ENCODE peak calls at places on chromosomes 4 and X, in seven cellular contexts. One of them, this sample, is unnamed.

GRCh38 chr4:185811509-185812364 is at the start of gene SORBS2:
- DNase-seq in KBM-7: no peak
- DNase-seq in stimulated activated naive B cell treated with anti-CD40 and anti-IgM and Interleukin-4, amounts not matched to agents 10 μg/mL and 1 μg/mL and 100 μg/mL, for 72 hours: peak
- DNase-seq in CD8-positive, alpha-beta memory T cell: no peak
- DNase-seq in cardiac fibroblast: peak
- DNase-seq in RPMI7951: peak
- DNase-seq in GDM1: no peak
- DNase-seq in this sample: no peak

GRCh38 chr4:138734746-138735145 is 280.8 kb upstream of the NOCT start:
- DNase-seq in cardiac fibroblast: peak
- DNase-seq in GDM1: no peak
- DNase-seq in stimulated activated naive B cell treated with anti-CD40 and anti-IgM and Interleukin-4, amounts not matched to agents 10 μg/mL and 1 μg/mL and 100 μg/mL, for 72 hours: no peak
- DNase-seq in RPMI7951: no peak
- DNase-seq in KBM-7: no peak
- DNase-seq in CD8-positive, alpha-beta memory T cell: no peak
- DNase-seq in this sample: no peak

GRCh38 chr4:6504900-6505496 is 32.6 kb upstream of the PPP2R2C start:
- DNase-seq in CD8-positive, alpha-beta memory T cell: no peak
- DNase-seq in stimulated activated naive B cell treated with anti-CD40 and anti-IgM and Interleukin-4, amounts not matched to agents 10 μg/mL and 1 μg/mL and 100 μg/mL, for 72 hours: no peak
- DNase-seq in KBM-7: no peak
- DNase-seq in RPMI7951: no peak
- DNase-seq in cardiac fibroblast: no peak
- DNase-seq in GDM1: no peak
- DNase-seq in this sample: no peak

GRCh38 chr4:90181644-90182043 is 54.5 kb downstream of the CCSER1 start:
- DNase-seq in cardiac fibroblast: no peak
- DNase-seq in GDM1: no peak
- DNase-seq in KBM-7: no peak
- DNase-seq in CD8-positive, alpha-beta memory T cell: no peak
- DNase-seq in stimulated activated naive B cell treated with anti-CD40 and anti-IgM and Interleukin-4, amounts not matched to agents 10 μg/mL and 1 μg/mL and 100 μg/mL, for 72 hours: no peak
- DNase-seq in RPMI7951: no peak
- DNase-seq in this sample: no peak

GRCh38 chrX:96619588-96619987 is 65.1 kb upstream of the DIAPH2 start:
- DNase-seq in RPMI7951: no peak
- DNase-seq in GDM1: no peak
- DNase-seq in CD8-positive, alpha-beta memory T cell: no peak
- DNase-seq in cardiac fibroblast: peak
- DNase-seq in stimulated activated naive B cell treated with anti-CD40 and anti-IgM and Interleukin-4, amounts not matched to agents 10 μg/mL and 1 μg/mL and 100 μg/mL, for 72 hours: no peak
- DNase-seq in KBM-7: no peak
- DNase-seq in this sample: no peak

GRCh38 chr4:125951275-125951887 is 636.6 kb downstream of the FAT4 start:
- DNase-seq in KBM-7: no peak
- DNase-seq in stimulated activated naive B cell treated with anti-CD40 and anti-IgM and Interleukin-4, amounts not matched to agents 10 μg/mL and 1 μg/mL and 100 μg/mL, for 72 hours: no peak
- DNase-seq in cardiac fibroblast: no peak
- DNase-seq in CD8-positive, alpha-beta memory T cell: no peak
- DNase-seq in RPMI7951: peak
- DNase-seq in GDM1: no peak
- DNase-seq in this sample: no peak

GRCh38 chrX:45557390-45557789 is 356.7 kb upstream of the DIPK2B start:
- DNase-seq in RPMI7951: peak
- DNase-seq in stimulated activated naive B cell treated with anti-CD40 and anti-IgM and Interleukin-4, amounts not matched to agents 10 μg/mL and 1 μg/mL and 100 μg/mL, for 72 hours: no peak
- DNase-seq in CD8-positive, alpha-beta memory T cell: no peak
- DNase-seq in KBM-7: no peak
- DNase-seq in GDM1: no peak
- DNase-seq in cardiac fibroblast: peak
- DNase-seq in this sample: no peak

GRCh38 chrX:11438767-11439166 is 145.6 kb downstream of the AMELX start:
- DNase-seq in GDM1: no peak
- DNase-seq in cardiac fibroblast: peak
- DNase-seq in KBM-7: no peak
- DNase-seq in CD8-positive, alpha-beta memory T cell: no peak
- DNase-seq in RPMI7951: no peak
- DNase-seq in stimulated activated naive B cell treated with anti-CD40 and anti-IgM and Interleukin-4, amounts not matched to agents 10 μg/mL and 1 μg/mL and 100 μg/mL, for 72 hours: no peak
- DNase-seq in this sample: no peak

GRCh38 chr4:174539571-174539970 is 17.3 kb upstream of the HPGD start:
- DNase-seq in stimulated activated naive B cell treated with anti-CD40 and anti-IgM and Interleukin-4, amounts not matched to agents 10 μg/mL and 1 μg/mL and 100 μg/mL, for 72 hours: no peak
- DNase-seq in cardiac fibroblast: no peak
- DNase-seq in CD8-positive, alpha-beta memory T cell: no peak
- DNase-seq in GDM1: no peak
- DNase-seq in RPMI7951: no peak
- DNase-seq in KBM-7: no peak
- DNase-seq in this sample: no peak

GRCh38 chrX:39499996-39500395 is 597.8 kb downstream of the BCOR start:
- DNase-seq in CD8-positive, alpha-beta memory T cell: no peak
- DNase-seq in stimulated activated naive B cell treated with anti-CD40 and anti-IgM and Interleukin-4, amounts not matched to agents 10 μg/mL and 1 μg/mL and 100 μg/mL, for 72 hours: no peak
- DNase-seq in GDM1: no peak
- DNase-seq in cardiac fibroblast: peak
- DNase-seq in RPMI7951: peak
- DNase-seq in KBM-7: no peak
- DNase-seq in this sample: no peak

GRCh38 chr4:8772499-8773123 is 99.0 kb downstream of the HMX1 start:
- DNase-seq in cardiac fibroblast: no peak
- DNase-seq in stimulated activated naive B cell treated with anti-CD40 and anti-IgM and Interleukin-4, amounts not matched to agents 10 μg/mL and 1 μg/mL and 100 μg/mL, for 72 hours: no peak
- DNase-seq in RPMI7951: no peak
- DNase-seq in GDM1: no peak
- DNase-seq in KBM-7: no peak
- DNase-seq in CD8-positive, alpha-beta memory T cell: peak
- DNase-seq in this sample: no peak

GRCh38 chrX:22171287-22172060 is 101.2 kb upstream of the CBLL2 start:
- DNase-seq in GDM1: no peak
- DNase-seq in CD8-positive, alpha-beta memory T cell: no peak
- DNase-seq in RPMI7951: no peak
- DNase-seq in KBM-7: no peak
- DNase-seq in stimulated activated naive B cell treated with anti-CD40 and anti-IgM and Interleukin-4, amounts not matched to agents 10 μg/mL and 1 μg/mL and 100 μg/mL, for 72 hours: no peak
- DNase-seq in cardiac fibroblast: no peak
- DNase-seq in this sample: no peak

GRCh38 chr4:159142254-159142653 is 39.4 kb downstream of the RAPGEF2 start:
- DNase-seq in GDM1: no peak
- DNase-seq in KBM-7: peak
- DNase-seq in CD8-positive, alpha-beta memory T cell: no peak
- DNase-seq in stimulated activated naive B cell treated with anti-CD40 and anti-IgM and Interleukin-4, amounts not matched to agents 10 μg/mL and 1 μg/mL and 100 μg/mL, for 72 hours: no peak
- DNase-seq in RPMI7951: no peak
- DNase-seq in cardiac fibroblast: peak
- DNase-seq in this sample: no peak

GRCh38 chr4:96983830-96984229 is 1143.9 kb downstream of the PDHA2 start:
- DNase-seq in CD8-positive, alpha-beta memory T cell: no peak
- DNase-seq in RPMI7951: peak
- DNase-seq in cardiac fibroblast: no peak
- DNase-seq in GDM1: no peak
- DNase-seq in KBM-7: no peak
- DNase-seq in stimulated activated naive B cell treated with anti-CD40 and anti-IgM and Interleukin-4, amounts not matched to agents 10 μg/mL and 1 μg/mL and 100 μg/mL, for 72 hours: no peak
- DNase-seq in this sample: no peak

GRCh38 chrX:148634591-148634990 is 134.2 kb downstream of the AFF2 start:
- DNase-seq in stimulated activated naive B cell treated with anti-CD40 and anti-IgM and Interleukin-4, amounts not matched to agents 10 μg/mL and 1 μg/mL and 100 μg/mL, for 72 hours: no peak
- DNase-seq in RPMI7951: no peak
- DNase-seq in cardiac fibroblast: no peak
- DNase-seq in GDM1: no peak
- DNase-seq in KBM-7: no peak
- DNase-seq in CD8-positive, alpha-beta memory T cell: no peak
- DNase-seq in this sample: no peak

GRCh38 chr4:4293279-4293678 is 3.2 kb downstream of the ZBTB49 start:
- DNase-seq in stimulated activated naive B cell treated with anti-CD40 and anti-IgM and Interleukin-4, amounts not matched to agents 10 μg/mL and 1 μg/mL and 100 μg/mL, for 72 hours: no peak
- DNase-seq in RPMI7951: no peak
- DNase-seq in CD8-positive, alpha-beta memory T cell: no peak
- DNase-seq in GDM1: no peak
- DNase-seq in cardiac fibroblast: no peak
- DNase-seq in KBM-7: no peak
- DNase-seq in this sample: no peak

GRCh38 chr4:75769044-75769443 is 44.7 kb downstream of the USO1 start:
- DNase-seq in GDM1: no peak
- DNase-seq in stimulated activated naive B cell treated with anti-CD40 and anti-IgM and Interleukin-4, amounts not matched to agents 10 μg/mL and 1 μg/mL and 100 μg/mL, for 72 hours: no peak
- DNase-seq in RPMI7951: no peak
- DNase-seq in CD8-positive, alpha-beta memory T cell: no peak
- DNase-seq in KBM-7: no peak
- DNase-seq in cardiac fibroblast: peak
- DNase-seq in this sample: no peak

GRCh38 chr4:97152159-97152558 is 991.1 kb downstream of the STPG2 start:
- DNase-seq in stimulated activated naive B cell treated with anti-CD40 and anti-IgM and Interleukin-4, amounts not matched to agents 10 μg/mL and 1 μg/mL and 100 μg/mL, for 72 hours: no peak
- DNase-seq in KBM-7: no peak
- DNase-seq in RPMI7951: no peak
- DNase-seq in GDM1: no peak
- DNase-seq in CD8-positive, alpha-beta memory T cell: no peak
- DNase-seq in cardiac fibroblast: no peak
- DNase-seq in this sample: no peak

GRCh38 chr4:153808175-153808574 is 19.3 kb upstream of the SFRP2 start:
- DNase-seq in RPMI7951: no peak
- DNase-seq in CD8-positive, alpha-beta memory T cell: no peak
- DNase-seq in KBM-7: no peak
- DNase-seq in stimulated activated naive B cell treated with anti-CD40 and anti-IgM and Interleukin-4, amounts not matched to agents 10 μg/mL and 1 μg/mL and 100 μg/mL, for 72 hours: no peak
- DNase-seq in cardiac fibroblast: no peak
- DNase-seq in GDM1: no peak
- DNase-seq in this sample: no peak

GRCh38 chr4:10075953-10076391 is 40.6 kb downstream of the WDR1 start:
- DNase-seq in GDM1: no peak
- DNase-seq in cardiac fibroblast: peak
- DNase-seq in CD8-positive, alpha-beta memory T cell: no peak
- DNase-seq in stimulated activated naive B cell treated with anti-CD40 and anti-IgM and Interleukin-4, amounts not matched to agents 10 μg/mL and 1 μg/mL and 100 μg/mL, for 72 hours: no peak
- DNase-seq in KBM-7: no peak
- DNase-seq in RPMI7951: no peak
- DNase-seq in this sample: no peak

GRCh38 chrX:13151806-13152510 is 107.5 kb upstream of the FAM9C start:
- DNase-seq in CD8-positive, alpha-beta memory T cell: peak
- DNase-seq in GDM1: no peak
- DNase-seq in cardiac fibroblast: peak
- DNase-seq in RPMI7951: peak
- DNase-seq in KBM-7: no peak
- DNase-seq in stimulated activated naive B cell treated with anti-CD40 and anti-IgM and Interleukin-4, amounts not matched to agents 10 μg/mL and 1 μg/mL and 100 μg/mL, for 72 hours: no peak
- DNase-seq in this sample: peak

GRCh38 chrX:143635915-143636314 is at the start of gene SLITRK4:
- DNase-seq in stimulated activated naive B cell treated with anti-CD40 and anti-IgM and Interleukin-4, amounts not matched to agents 10 μg/mL and 1 μg/mL and 100 μg/mL, for 72 hours: no peak
- DNase-seq in CD8-positive, alpha-beta memory T cell: no peak
- DNase-seq in cardiac fibroblast: no peak
- DNase-seq in KBM-7: no peak
- DNase-seq in GDM1: no peak
- DNase-seq in RPMI7951: no peak
- DNase-seq in this sample: no peak

GRCh38 chr4:25667931-25668557 is 12.4 kb downstream of the SLC34A2 start:
- DNase-seq in stimulated activated naive B cell treated with anti-CD40 and anti-IgM and Interleukin-4, amounts not matched to agents 10 μg/mL and 1 μg/mL and 100 μg/mL, for 72 hours: no peak
- DNase-seq in cardiac fibroblast: no peak
- DNase-seq in GDM1: no peak
- DNase-seq in KBM-7: no peak
- DNase-seq in CD8-positive, alpha-beta memory T cell: no peak
- DNase-seq in RPMI7951: no peak
- DNase-seq in this sample: no peak

GRCh38 chr4:150238591-150238990 is 160.3 kb downstream of the DCLK2 start:
- DNase-seq in CD8-positive, alpha-beta memory T cell: no peak
- DNase-seq in RPMI7951: no peak
- DNase-seq in GDM1: no peak
- DNase-seq in KBM-7: no peak
- DNase-seq in stimulated activated naive B cell treated with anti-CD40 and anti-IgM and Interleukin-4, amounts not matched to agents 10 μg/mL and 1 μg/mL and 100 μg/mL, for 72 hours: no peak
- DNase-seq in cardiac fibroblast: no peak
- DNase-seq in this sample: no peak

GRCh38 chr4:61468091-61468720 is 268.1 kb downstream of the ADGRL3 start:
- DNase-seq in KBM-7: no peak
- DNase-seq in stimulated activated naive B cell treated with anti-CD40 and anti-IgM and Interleukin-4, amounts not matched to agents 10 μg/mL and 1 μg/mL and 100 μg/mL, for 72 hours: no peak
- DNase-seq in RPMI7951: peak
- DNase-seq in cardiac fibroblast: peak
- DNase-seq in GDM1: peak
- DNase-seq in CD8-positive, alpha-beta memory T cell: no peak
- DNase-seq in this sample: no peak

GRCh38 chr4:100224160-100224559 is 33.9 kb upstream of the DDIT4L start:
- DNase-seq in GDM1: no peak
- DNase-seq in KBM-7: no peak
- DNase-seq in CD8-positive, alpha-beta memory T cell: no peak
- DNase-seq in RPMI7951: no peak
- DNase-seq in cardiac fibroblast: no peak
- DNase-seq in stimulated activated naive B cell treated with anti-CD40 and anti-IgM and Interleukin-4, amounts not matched to agents 10 μg/mL and 1 μg/mL and 100 μg/mL, for 72 hours: no peak
- DNase-seq in this sample: no peak

GRCh38 chr4:120829113-120829831 is 93.3 kb downstream of the PRDM5 start:
- DNase-seq in cardiac fibroblast: peak
- DNase-seq in KBM-7: no peak
- DNase-seq in GDM1: no peak
- DNase-seq in stimulated activated naive B cell treated with anti-CD40 and anti-IgM and Interleukin-4, amounts not matched to agents 10 μg/mL and 1 μg/mL and 100 μg/mL, for 72 hours: no peak
- DNase-seq in CD8-positive, alpha-beta memory T cell: no peak
- DNase-seq in RPMI7951: no peak
- DNase-seq in this sample: no peak

GRCh38 chrX:7788334-7788733 is 54.6 kb upstream of the VCX start:
- DNase-seq in cardiac fibroblast: no peak
- DNase-seq in stimulated activated naive B cell treated with anti-CD40 and anti-IgM and Interleukin-4, amounts not matched to agents 10 μg/mL and 1 μg/mL and 100 μg/mL, for 72 hours: no peak
- DNase-seq in KBM-7: no peak
- DNase-seq in GDM1: no peak
- DNase-seq in CD8-positive, alpha-beta memory T cell: no peak
- DNase-seq in RPMI7951: no peak
- DNase-seq in this sample: no peak

GRCh38 chr4:40682298-40683101 is 52.8 kb upstream of the RBM47 start:
- DNase-seq in GDM1: no peak
- DNase-seq in CD8-positive, alpha-beta memory T cell: no peak
- DNase-seq in KBM-7: peak
- DNase-seq in RPMI7951: peak
- DNase-seq in cardiac fibroblast: no peak
- DNase-seq in stimulated activated naive B cell treated with anti-CD40 and anti-IgM and Interleukin-4, amounts not matched to agents 10 μg/mL and 1 μg/mL and 100 μg/mL, for 72 hours: no peak
- DNase-seq in this sample: no peak

GRCh38 chr4:131091896-131092295 is 1995.9 kb downstream of the C4orf33 start:
- DNase-seq in CD8-positive, alpha-beta memory T cell: no peak
- DNase-seq in RPMI7951: no peak
- DNase-seq in GDM1: no peak
- DNase-seq in stimulated activated naive B cell treated with anti-CD40 and anti-IgM and Interleukin-4, amounts not matched to agents 10 μg/mL and 1 μg/mL and 100 μg/mL, for 72 hours: no peak
- DNase-seq in cardiac fibroblast: peak
- DNase-seq in KBM-7: peak
- DNase-seq in this sample: no peak

GRCh38 chr4:77920371-77920770 is 57.7 kb downstream of the MRPL1 start:
- DNase-seq in RPMI7951: no peak
- DNase-seq in cardiac fibroblast: no peak
- DNase-seq in stimulated activated naive B cell treated with anti-CD40 and anti-IgM and Interleukin-4, amounts not matched to agents 10 μg/mL and 1 μg/mL and 100 μg/mL, for 72 hours: no peak
- DNase-seq in CD8-positive, alpha-beta memory T cell: no peak
- DNase-seq in GDM1: no peak
- DNase-seq in KBM-7: peak
- DNase-seq in this sample: no peak

GRCh38 chr4:80069108-80069836 is 3.8 kb downstream of the ANTXR2 start:
- DNase-seq in KBM-7: no peak
- DNase-seq in RPMI7951: no peak
- DNase-seq in cardiac fibroblast: peak
- DNase-seq in CD8-positive, alpha-beta memory T cell: no peak
- DNase-seq in stimulated activated naive B cell treated with anti-CD40 and anti-IgM and Interleukin-4, amounts not matched to agents 10 μg/mL and 1 μg/mL and 100 μg/mL, for 72 hours: no peak
- DNase-seq in GDM1: no peak
- DNase-seq in this sample: no peak

GRCh38 chrX:36963069-36963808 is 44.9 kb upstream of the FAM47C start:
- DNase-seq in RPMI7951: no peak
- DNase-seq in KBM-7: no peak
- DNase-seq in GDM1: no peak
- DNase-seq in cardiac fibroblast: no peak
- DNase-seq in CD8-positive, alpha-beta memory T cell: no peak
- DNase-seq in stimulated activated naive B cell treated with anti-CD40 and anti-IgM and Interleukin-4, amounts not matched to agents 10 μg/mL and 1 μg/mL and 100 μg/mL, for 72 hours: no peak
- DNase-seq in this sample: no peak

GRCh38 chrX:71224098-71224708 is 1.2 kb downstream of the GJB1 start:
- DNase-seq in KBM-7: no peak
- DNase-seq in GDM1: no peak
- DNase-seq in RPMI7951: no peak
- DNase-seq in CD8-positive, alpha-beta memory T cell: no peak
- DNase-seq in stimulated activated naive B cell treated with anti-CD40 and anti-IgM and Interleukin-4, amounts not matched to agents 10 μg/mL and 1 μg/mL and 100 μg/mL, for 72 hours: no peak
- DNase-seq in cardiac fibroblast: no peak
- DNase-seq in this sample: no peak

GRCh38 chr4:130563185-130563890 is 1467.4 kb downstream of the C4orf33 start:
- DNase-seq in cardiac fibroblast: peak
- DNase-seq in stimulated activated naive B cell treated with anti-CD40 and anti-IgM and Interleukin-4, amounts not matched to agents 10 μg/mL and 1 μg/mL and 100 μg/mL, for 72 hours: no peak
- DNase-seq in GDM1: no peak
- DNase-seq in CD8-positive, alpha-beta memory T cell: no peak
- DNase-seq in KBM-7: no peak
- DNase-seq in RPMI7951: peak
- DNase-seq in this sample: no peak

GRCh38 chr4:41057456-41057855 is 156.9 kb downstream of the APBB2 start:
- DNase-seq in cardiac fibroblast: peak
- DNase-seq in RPMI7951: peak
- DNase-seq in GDM1: no peak
- DNase-seq in CD8-positive, alpha-beta memory T cell: no peak
- DNase-seq in KBM-7: no peak
- DNase-seq in stimulated activated naive B cell treated with anti-CD40 and anti-IgM and Interleukin-4, amounts not matched to agents 10 μg/mL and 1 μg/mL and 100 μg/mL, for 72 hours: no peak
- DNase-seq in this sample: no peak

GRCh38 chrX:154731203-154731602 is 19.7 kb downstream of the GAB3 start:
- DNase-seq in cardiac fibroblast: no peak
- DNase-seq in stimulated activated naive B cell treated with anti-CD40 and anti-IgM and Interleukin-4, amounts not matched to agents 10 μg/mL and 1 μg/mL and 100 μg/mL, for 72 hours: no peak
- DNase-seq in CD8-positive, alpha-beta memory T cell: peak
- DNase-seq in RPMI7951: no peak
- DNase-seq in KBM-7: peak
- DNase-seq in GDM1: no peak
- DNase-seq in this sample: no peak

GRCh38 chr4:23091674-23092073 is 398.9 kb downstream of the GBA3 start:
- DNase-seq in RPMI7951: no peak
- DNase-seq in stimulated activated naive B cell treated with anti-CD40 and anti-IgM and Interleukin-4, amounts not matched to agents 10 μg/mL and 1 μg/mL and 100 μg/mL, for 72 hours: no peak
- DNase-seq in cardiac fibroblast: no peak
- DNase-seq in GDM1: no peak
- DNase-seq in KBM-7: peak
- DNase-seq in CD8-positive, alpha-beta memory T cell: no peak
- DNase-seq in this sample: no peak